ENCODE peak calls at places on chromosomes 6 and 20, in eight cellular contexts. M, O, P, S, Q, F, D and I are unnamed samples.

GRCh38 chr6:73801652-73802268 is 105.8 kb downstream of the CD109 start:
- DNase-seq in M (no peak), O (no peak), P (no peak), S (no peak), Q (no peak), F (no peak), D (peak), I (no peak)

GRCh38 chr6:148342146-148343027 is at the start of gene SASH1:
- DNase-seq in M (peak), O (peak), P (peak), S (peak), Q (no peak), F (peak), D (peak), I (peak)

GRCh38 chr6:53718597-53719460 is 53.3 kb upstream of the KLHL31 start:
- DNase-seq in M (peak), O (peak), P (no peak), S (peak), Q (peak), F (peak), D (peak), I (peak)

GRCh38 chr20:5785146-5785545 is 34.9 kb downstream of the SHLD1 start:
- DNase-seq in M (no peak), O (no peak), P (no peak), S (no peak), Q (no peak), F (no peak), D (no peak), I (no peak)

GRCh38 chr20:62252342-62252966 is 14.1 kb downstream of the OSBPL2 start:
- DNase-seq in M (no peak), O (no peak), P (no peak), S (peak), Q (no peak), F (no peak), D (peak), I (peak)

GRCh38 chr6:122337645-122338044 is 61.8 kb upstream of the HSF2 start:
- DNase-seq in M (no peak), O (no peak), P (no peak), S (no peak), Q (no peak), F (no peak), D (no peak), I (no peak)

GRCh38 chr6:39980839-39981580 is 46.7 kb upstream of the MOCS1 start:
- DNase-seq in M (peak), O (peak), P (no peak), S (peak), Q (peak), F (peak), D (peak), I (peak)

GRCh38 chr6:7051780-7052440 is 55.9 kb upstream of the RREB1 start:
- DNase-seq in M (peak), O (peak), P (peak), S (peak), Q (no peak), F (peak), D (no peak), I (peak)

GRCh38 chr6:6331393-6331792 is 10.9 kb upstream of the F13A1 start:
- DNase-seq in M (no peak), O (peak), P (no peak), S (no peak), Q (peak), F (no peak), D (no peak), I (no peak)

GRCh38 chr6:19838442-19839236 is 1.5 kb downstream of the ID4 start:
- DNase-seq in M (peak), O (peak), P (peak), S (peak), Q (peak), F (no peak), D (no peak), I (peak)
- TF ChIP-seq CTCF in M (no peak), O (no peak), P (no peak), S (no peak), Q (no peak), F (no peak), D (no peak), I (no peak)

DNA sequence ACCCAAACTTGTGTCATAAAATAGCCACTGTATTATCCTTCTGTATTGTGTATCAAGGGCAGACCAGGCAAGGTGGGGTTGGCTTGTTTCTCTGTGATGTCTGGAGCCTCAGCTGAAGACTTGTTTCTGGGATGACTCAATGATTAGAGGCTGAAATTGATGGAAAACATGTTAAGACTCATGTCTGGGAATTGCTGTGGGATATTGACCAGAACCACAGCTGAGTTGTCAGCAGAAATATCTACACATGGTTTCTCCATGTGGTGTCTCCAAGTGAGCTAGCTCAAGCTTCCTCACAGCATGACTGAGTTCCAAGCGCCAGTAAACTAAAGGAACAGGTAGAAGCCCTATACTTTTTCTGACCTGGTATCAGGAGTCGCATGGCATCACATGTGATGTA is 128.5 kb upstream of the SYNDIG1 start:
- DNase-seq in M (no peak), O (no peak), P (no peak), S (no peak), Q (no peak), F (no peak), D (no peak), I (no peak)
- TF ChIP-seq CTCF in M (no peak), O (no peak), P (no peak), S (no peak), Q (no peak), F (no peak), D (no peak), I (no peak)

GRCh38 chr6:144150673-144151009 is 324 bp downstream of the STX11 start:
- DNase-seq in M (peak), O (peak), P (peak), S (peak), Q (peak), F (peak), D (peak), I (peak)
- TF ChIP-seq CTCF in M (peak), O (peak), P (peak), S (peak), Q (no peak), F (peak), D (peak), I (peak)

GRCh38 chr6:85679445-85680123 is 36.9 kb upstream of the SYNCRIP start:
- DNase-seq in M (no peak), O (no peak), P (no peak), S (no peak), Q (peak), F (no peak), D (no peak), I (no peak)

GRCh38 chr6:85677243-85677956 is 34.7 kb upstream of the SYNCRIP start:
- DNase-seq in M (no peak), O (no peak), P (no peak), S (peak), Q (peak), F (no peak), D (peak), I (peak)

GRCh38 chr6:85678000-85678601 is 35.4 kb upstream of the SYNCRIP start:
- DNase-seq in M (no peak), O (no peak), P (no peak), S (no peak), Q (no peak), F (no peak), D (no peak), I (no peak)

GRCh38 chr6:85680388-85680787 is 37.7 kb upstream of the SYNCRIP start:
- DNase-seq in M (no peak), O (no peak), P (no peak), S (no peak), Q (peak), F (no peak), D (no peak), I (no peak)

GRCh38 chr6:85678602-85679444 is 36.1 kb upstream of the SYNCRIP start:
- DNase-seq in M (peak), O (peak), P (peak), S (peak), Q (peak), F (peak), D (peak), I (peak)
- TF ChIP-seq CTCF in M (peak), O (no peak), P (no peak), S (no peak), Q (peak), F (no peak), D (no peak), I (no peak)

GRCh38 chr20:44004306-44004915 is 89.8 kb downstream of the TOX2 start:
- DNase-seq in M (no peak), O (no peak), P (no peak), S (no peak), Q (no peak), F (no peak), D (no peak), I (no peak)
- TF ChIP-seq CTCF in M (no peak), O (no peak), P (no peak), S (no peak), Q (no peak), F (peak), D (no peak), I (no peak)